ENCODE peak calls at places on chromosomes 7 and 10, in nine cellular contexts. X, H, L, Y, B, I, T, E and Q are unnamed samples.

GRCh38 chr10:129604333-129605032 is 137.4 kb downstream of the MGMT start:
- DNase-seq in X (no peak), H (no peak), L (no peak), Y (no peak), B (no peak), I (no peak), T (no peak), E (no peak), Q (no peak)

GRCh38 chr10:13939391-13939790 is 352.6 kb downstream of the PRPF18 start:
- DNase-seq in X (no peak), H (no peak), L (no peak), Y (no peak), B (no peak), I (peak; percentile 45), T (no peak), E (no peak), Q (no peak)

GRCh38 chr10:2137549-2138174 is 400.3 kb upstream of the ADARB2 start:
- DNase-seq in X (no peak), H (no peak), L (peak; percentile 54), Y (peak; percentile 77), B (no peak), I (no peak), T (peak; percentile 8), E (no peak), Q (no peak)

GRCh38 chr7:142957723-142958122 is 4.4 kb downstream of the KEL start:
- DNase-seq in X (no peak), H (no peak), L (no peak), Y (peak; percentile 10), B (no peak), I (no peak), T (no peak), E (no peak), Q (no peak)

GRCh38 chr7:130356760-130357611 is 12.4 kb downstream of the CPA5 start:
- DNase-seq in X (peak; percentile 87), H (peak; percentile 53), L (no peak), Y (no peak), B (no peak), I (peak; percentile 94), T (peak; percentile 56), E (peak; percentile 68), Q (peak; percentile 29)

GRCh38 chr10:7720478-7720877 is 17.4 kb downstream of the ITIH2 start:
- DNase-seq in X (no peak), H (no peak), L (no peak), Y (no peak), B (no peak), I (no peak), T (no peak), E (no peak), Q (no peak)

GRCh38 chr10:24196426-24197039 is 12.4 kb upstream of the KIAA1217 start:
- DNase-seq in X (peak; percentile 61), H (peak; percentile 60), L (peak; percentile 94), Y (peak; percentile 92), B (peak; percentile 87), I (peak; percentile 76), T (peak; percentile 61), E (peak; percentile 71), Q (no peak)

GRCh38 chr10:10930979-10931743 is 86.5 kb upstream of the CELF2 start:
- DNase-seq in X (no peak), H (no peak), L (no peak), Y (peak; percentile 54), B (no peak), I (no peak), T (no peak), E (no peak), Q (no peak)

DNA sequence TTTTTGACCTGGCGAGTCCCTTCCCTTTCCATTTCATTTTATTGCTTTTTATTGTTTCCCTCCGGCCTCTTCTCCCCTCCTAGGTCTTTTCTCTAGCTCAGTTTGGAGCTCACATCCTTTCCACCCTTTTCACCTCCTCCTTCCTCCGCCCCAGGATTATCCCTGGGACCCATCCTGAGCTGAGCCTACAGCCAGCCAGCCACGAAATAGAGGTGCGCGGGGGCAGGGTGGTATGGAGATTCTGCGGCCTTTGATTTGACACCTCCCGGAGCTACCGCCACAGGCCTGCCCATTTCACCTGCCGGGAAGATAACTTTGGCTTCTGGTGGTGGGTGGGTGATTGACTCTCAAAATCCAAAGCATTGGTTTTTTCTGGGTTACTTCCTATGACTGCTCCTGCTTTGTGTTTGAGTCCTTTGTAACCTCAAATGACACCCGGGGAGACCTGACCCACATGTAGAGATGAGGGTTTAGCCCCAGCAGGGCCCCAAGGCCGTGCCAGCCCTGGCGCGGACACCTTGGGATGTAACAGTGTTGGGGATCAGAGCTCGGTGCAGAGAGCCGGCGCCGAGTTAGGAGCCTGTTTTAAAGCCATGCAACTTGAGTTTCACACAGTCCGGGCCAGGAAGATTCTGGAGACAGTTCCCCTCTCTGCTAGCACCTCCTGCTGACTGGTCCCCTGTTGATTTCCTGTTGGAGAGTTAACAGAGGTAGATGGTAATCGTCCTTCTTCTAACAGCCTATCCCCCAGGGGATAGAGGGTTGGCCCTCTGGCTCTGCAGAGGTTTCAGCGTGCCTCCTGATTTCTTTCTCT is 1.5 kb downstream of the DUSP5 start:
- DNase-seq in X (peak; percentile 64), H (no peak), L (peak; percentile 73), Y (peak; percentile 77), B (peak; percentile 58), I (peak; percentile 73), T (no peak), E (no peak), Q (no peak)
- TF ChIP-seq CTCF in X (no peak), H (no peak), L (no peak), Y (peak; percentile 65), B (peak; percentile 49), I (peak; percentile 13), T (peak; percentile 35), E (no peak), Q (no peak)

GRCh38 chr7:103446046-103446520 is at the start of gene SLC26A5:
- DNase-seq in X (no peak), H (no peak), L (no peak), Y (peak; percentile 81), B (no peak), I (no peak), T (no peak), E (no peak), Q (no peak)

GRCh38 chr7:103445228-103446020 is 583 bp downstream of the SLC26A5 start:
- DNase-seq in X (no peak), H (no peak), L (peak; percentile 79), Y (peak; percentile 60), B (no peak), I (peak; percentile 6), T (no peak), E (no peak), Q (no peak)

DNA sequence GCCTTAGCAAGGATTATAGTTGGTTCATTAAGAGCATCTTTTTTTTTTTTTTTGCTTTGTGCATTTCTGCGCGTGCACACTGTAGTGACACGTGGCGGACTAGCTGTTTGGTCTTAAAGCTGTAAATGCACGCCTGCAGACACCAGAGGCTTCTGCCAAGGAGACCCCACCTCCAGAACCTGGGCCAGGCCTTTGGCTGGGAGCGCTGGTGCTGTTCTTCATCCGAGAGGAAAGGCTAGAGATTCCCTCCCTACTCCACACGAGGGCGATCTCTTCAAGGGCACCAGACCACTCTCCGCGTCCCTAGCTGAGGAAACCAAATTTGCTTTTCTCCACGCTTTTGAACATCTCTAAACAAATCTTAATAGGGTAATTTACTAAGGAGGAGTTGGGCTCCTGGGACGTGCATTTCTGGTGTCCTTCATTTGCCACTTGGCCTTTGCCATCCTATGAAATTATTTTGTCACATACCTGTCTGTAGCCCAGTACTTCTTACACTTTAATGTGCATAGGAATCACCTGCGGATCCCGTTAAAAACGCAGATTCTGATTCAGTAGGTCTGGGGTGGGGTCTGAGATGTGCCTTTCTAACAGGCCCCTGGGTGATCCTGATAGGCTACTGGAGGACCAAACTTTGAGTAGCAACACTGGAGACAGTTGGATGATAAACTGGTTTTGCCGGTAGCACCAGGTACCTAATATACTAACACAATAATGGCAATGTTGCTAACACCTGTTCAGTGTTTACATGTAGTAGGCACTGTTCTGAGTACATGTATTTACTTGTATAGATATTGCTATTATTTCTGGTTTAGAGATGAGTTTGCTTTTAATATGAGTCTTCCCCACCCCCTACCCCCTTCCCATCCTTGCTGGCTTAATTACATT is 1.3 kb upstream of the SLC26A5 start:
- DNase-seq in X (no peak), H (peak; percentile 37), L (peak; percentile 74), Y (peak; percentile 94), B (peak; percentile 16), I (peak; percentile 67), T (peak; percentile 59), E (no peak), Q (no peak)
- TF ChIP-seq CTCF in X (no peak), H (peak; percentile 41), L (peak; percentile 83), Y (peak; percentile 94), B (peak; percentile 61), I (peak; percentile 84), T (peak; percentile 69), E (no peak), Q (peak; percentile 33)

DNA sequence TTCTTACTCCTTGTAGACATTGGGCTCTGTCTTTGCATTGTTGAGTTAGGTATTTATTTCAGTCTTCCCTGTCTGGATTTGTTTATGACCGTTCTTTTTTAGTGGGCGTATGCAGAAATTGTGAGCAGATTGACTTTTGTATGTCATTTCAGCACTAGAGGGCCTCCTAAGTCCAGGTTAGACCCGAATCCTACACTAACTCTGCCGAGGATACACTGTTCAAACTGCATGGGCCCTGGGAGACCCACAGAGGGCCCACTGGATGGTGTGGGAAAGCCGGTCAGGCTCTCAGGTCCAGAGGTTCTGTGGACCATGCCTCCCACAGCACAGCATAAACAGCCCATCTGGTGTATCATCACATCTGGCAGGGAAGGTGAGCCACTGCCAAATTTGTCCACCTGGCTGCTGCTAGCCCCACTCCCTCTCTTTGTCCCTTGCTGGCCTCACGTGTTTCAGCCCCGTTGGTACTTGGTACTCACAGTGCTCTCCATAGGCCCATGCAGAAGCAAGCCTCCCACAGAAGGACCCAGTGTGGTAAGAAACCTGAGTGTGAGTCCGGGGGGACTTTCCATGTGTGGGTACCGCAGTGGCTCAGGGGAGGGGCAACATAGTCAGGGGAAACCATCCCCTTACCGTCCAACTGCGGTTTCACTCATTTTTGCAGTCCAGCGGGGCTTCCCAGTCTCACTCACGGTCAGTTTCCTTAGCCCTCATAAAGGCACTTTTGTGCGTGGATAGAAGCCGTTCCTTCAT is 112.8 kb downstream of the APBB1IP start:
- DNase-seq in X (no peak), H (peak; percentile 51), L (peak; percentile 47), Y (peak; percentile 64), B (no peak), I (no peak), T (no peak), E (no peak), Q (no peak)
- TF ChIP-seq CTCF in X (no peak), H (peak; percentile 57), L (no peak), Y (peak; percentile 70), B (no peak), I (no peak), T (no peak), E (no peak), Q (no peak)

DNA sequence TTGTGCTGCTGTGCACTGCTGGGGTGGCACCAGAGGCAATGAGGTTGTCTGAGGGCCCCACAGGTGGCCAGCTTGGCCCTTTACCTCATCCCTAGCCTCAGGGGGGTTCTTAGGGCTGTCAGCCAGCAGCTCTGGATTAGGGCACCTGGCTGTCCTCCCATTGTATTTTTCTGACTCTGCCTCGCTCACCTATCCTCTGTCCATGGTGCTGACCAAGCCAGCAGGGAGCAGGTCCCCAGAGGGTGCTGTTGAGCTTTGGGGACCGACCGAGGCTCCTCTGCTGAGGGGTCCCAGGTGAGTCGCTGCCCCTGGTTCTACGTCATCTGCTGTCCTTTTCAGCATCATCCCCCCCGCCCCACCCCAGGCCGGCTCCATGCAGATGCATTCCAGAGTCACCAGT is 32.1 kb upstream of the ZNF735 start:
- DNase-seq in X (no peak), H (no peak), L (no peak), Y (no peak), B (no peak), I (no peak), T (no peak), E (no peak), Q (no peak)
- TF ChIP-seq CTCF in X (no peak), H (no peak), L (no peak), Y (no peak), B (no peak), I (no peak), T (no peak), E (no peak), Q (no peak)